ENCODE peak calls at places on chromosomes 2 and 18, in five cellular contexts. W, J, L, T and M are unnamed samples.

GRCh38 chr18:396251-396555 is 104.3 kb downstream of the COLEC12 start:
- DNase-seq in L (no peak), J (no peak), W (no peak), T (no peak), M (no peak)

GRCh38 chr2:121236101-121236640 is 48.8 kb downstream of the TFCP2L1 start:
- DNase-seq in L (no peak), W (no peak), T (no peak), J (no peak), M (no peak)

GRCh38 chr2:229920011-229920781 is 1.6 kb downstream of the TRIP12 start:
- DNase-seq in T (peak; percentile 27), L (no peak), J (no peak), W (no peak), M (no peak)

GRCh38 chr2:128812183-128812940 is 493.7 kb upstream of the HS6ST1 start:
- DNase-seq in L (no peak), J (no peak), W (no peak), T (no peak), M (no peak)

GRCh38 chr18:1917141-1917540 is 654.2 kb downstream of the METTL4 start:
- DNase-seq in J (no peak), L (no peak), W (no peak), T (no peak), M (no peak)

GRCh38 chr18:57869228-57869627 is 66.1 kb upstream of the ATP8B1 start:
- DNase-seq in T (no peak), J (no peak), L (no peak), W (no peak), M (no peak)

GRCh38 chr2:127811397-127811860 is 458 bp upstream of the WDR33 start:
- DNase-seq in L (no peak), J (no peak), T (no peak), W (peak; percentile 29), M (no peak)

GRCh38 chr18:13435596-13436333 is 217.2 kb downstream of the LDLRAD4 start:
- DNase-seq in W (peak; percentile 22), L (peak; percentile 62), J (no peak), T (no peak), M (no peak)

GRCh38 chr2:43513216-43513615 is 82.6 kb downstream of the THADA start:
- DNase-seq in T (no peak), L (no peak), W (no peak), J (no peak), M (no peak)

GRCh38 chr2:213232649-213233437 is 51.4 kb upstream of the SPAG16 start:
- DNase-seq in W (no peak), L (no peak), T (no peak), J (no peak), M (no peak)

GRCh38 chr2:168904358-168904757 is 3.3 kb downstream of the G6PC2 start:
- DNase-seq in W (no peak), J (no peak), L (no peak), T (no peak), M (no peak)

GRCh38 chr2:240868286-240869108 is at the start of gene AGXT:
- DNase-seq in T (peak; percentile 71), L (peak; percentile 52), W (no peak), J (no peak), M (no peak)

GRCh38 chr2:240296611-240297552 is 138.6 kb upstream of the GPC1 start:
- DNase-seq in W (no peak), J (peak; percentile 67), L (no peak), T (no peak), M (peak; percentile 2)

GRCh38 chr2:64283641-64284371 is 139.6 kb upstream of the PELI1 start:
- DNase-seq in L (no peak), T (peak; percentile 23), J (no peak), W (no peak), M (no peak)

GRCh38 chr2:217843353-217843752 is 159.4 kb downstream of the TNS1 start:
- DNase-seq in L (no peak), W (no peak), J (no peak), T (no peak), M (no peak)

GRCh38 chr2:192696857-192697256 is 502.1 kb upstream of the TMEFF2 start:
- DNase-seq in T (no peak), L (no peak), W (no peak), J (no peak), M (no peak)

GRCh38 chr2:171241771-171242170 is 81.1 kb upstream of the TLK1 start:
- DNase-seq in J (no peak), T (no peak), W (no peak), L (no peak), M (no peak)

GRCh38 chr2:196592912-196593881 is 46.3 kb upstream of the CCDC150 start:
- DNase-seq in L (no peak), T (no peak), J (no peak), W (peak; percentile 60), M (no peak)

GRCh38 chr2:234823877-234824376 is 127.9 kb upstream of the SH3BP4 start:
- DNase-seq in L (peak; percentile 75), W (peak; percentile 87), J (no peak), T (no peak), M (peak; percentile 45)

GRCh38 chr2:176637497-176638166 is 368.4 kb downstream of the MTX2 start:
- DNase-seq in T (peak; percentile 34), W (peak; percentile 29), L (peak; percentile 81), J (peak; percentile 84), M (peak; percentile 9)

GRCh38 chr18:55113800-55114199 is 154.5 kb upstream of the CCDC68 start:
- DNase-seq in J (no peak), W (no peak), T (no peak), L (no peak), M (no peak)

GRCh38 chr2:241412144-241412543 is 56.1 kb downstream of the FARP2 start:
- DNase-seq in T (peak; percentile 66), L (no peak), J (no peak), W (no peak), M (no peak)

GRCh38 chr2:127052771-127053691 is 53.9 kb downstream of the BIN1 start:
- DNase-seq in J (no peak), L (no peak), T (no peak), W (no peak), M (no peak)

GRCh38 chr18:74748809-74749208 is 151.1 kb downstream of the ZNF407 start:
- DNase-seq in W (no peak), L (no peak), J (no peak), T (no peak), M (no peak)

GRCh38 chr18:76687271-76688006 is 134.9 kb upstream of the ZNF236 start:
- DNase-seq in J (no peak), W (no peak), T (no peak), L (no peak), M (no peak)

GRCh38 chr18:75101916-75102315 is 107.0 kb downstream of the PTGR3 start:
- DNase-seq in T (no peak), L (no peak), W (no peak), J (no peak), M (no peak)

GRCh38 chr2:207166349-207167128 is 791 bp upstream of the KLF7 start:
- DNase-seq in T (peak; percentile 69), L (peak; percentile 91), W (peak; percentile 42), J (peak; percentile 92), M (peak; percentile 61)

DNA sequence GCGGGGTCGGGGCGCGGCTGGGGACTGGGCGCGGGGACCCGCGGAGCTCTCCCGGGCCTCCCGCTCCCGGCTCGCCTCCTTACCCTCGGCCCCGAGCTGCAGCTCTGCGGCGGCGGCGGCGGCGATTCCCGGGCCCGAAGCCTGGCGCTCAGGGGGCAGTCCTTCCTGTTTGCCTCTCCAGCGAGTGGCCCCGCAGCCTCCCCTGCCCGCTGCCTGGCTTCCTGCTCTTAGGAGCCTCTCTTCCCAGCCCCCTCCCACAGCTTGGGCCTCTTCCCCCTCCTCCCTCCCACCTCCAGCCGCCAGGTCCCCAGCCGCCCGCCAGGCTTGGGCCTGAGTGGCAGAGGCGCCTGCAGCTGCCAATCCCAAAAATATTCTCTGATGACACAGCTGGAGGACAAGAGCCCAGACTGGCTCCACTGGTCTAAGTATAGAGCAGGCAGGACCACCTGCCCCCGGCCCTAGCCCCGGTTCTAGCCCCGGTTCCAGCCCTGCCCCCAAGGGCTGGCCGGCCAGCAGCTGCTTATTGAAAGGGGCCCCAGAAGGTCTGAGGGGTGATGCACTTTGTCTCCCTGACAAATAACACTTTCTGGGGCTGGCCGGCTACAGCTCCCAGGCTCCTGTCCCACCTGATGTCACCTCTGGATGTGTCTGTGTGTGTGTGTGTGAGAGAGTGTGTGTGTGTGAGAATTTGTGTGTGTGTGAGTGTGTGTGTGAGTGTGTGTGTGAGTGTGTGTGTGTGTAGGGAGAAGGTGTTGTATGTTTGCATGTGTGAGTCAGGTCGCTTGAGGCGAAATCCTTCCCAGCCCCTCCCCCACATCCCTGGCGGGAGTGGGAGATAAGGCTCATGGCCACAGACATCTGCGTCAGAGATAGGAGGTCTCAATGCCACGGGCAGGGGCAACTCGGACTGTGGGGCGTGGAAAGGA is at the start of gene OBSL1:
- DNase-seq in J (no peak), W (peak; percentile 52), T (peak; percentile 41), L (peak; percentile 83), M (no peak)
- TF ChIP-seq POLR2A in J (no peak), W (peak; percentile 43), T (no peak), L (no peak), M (no peak)

DNA sequence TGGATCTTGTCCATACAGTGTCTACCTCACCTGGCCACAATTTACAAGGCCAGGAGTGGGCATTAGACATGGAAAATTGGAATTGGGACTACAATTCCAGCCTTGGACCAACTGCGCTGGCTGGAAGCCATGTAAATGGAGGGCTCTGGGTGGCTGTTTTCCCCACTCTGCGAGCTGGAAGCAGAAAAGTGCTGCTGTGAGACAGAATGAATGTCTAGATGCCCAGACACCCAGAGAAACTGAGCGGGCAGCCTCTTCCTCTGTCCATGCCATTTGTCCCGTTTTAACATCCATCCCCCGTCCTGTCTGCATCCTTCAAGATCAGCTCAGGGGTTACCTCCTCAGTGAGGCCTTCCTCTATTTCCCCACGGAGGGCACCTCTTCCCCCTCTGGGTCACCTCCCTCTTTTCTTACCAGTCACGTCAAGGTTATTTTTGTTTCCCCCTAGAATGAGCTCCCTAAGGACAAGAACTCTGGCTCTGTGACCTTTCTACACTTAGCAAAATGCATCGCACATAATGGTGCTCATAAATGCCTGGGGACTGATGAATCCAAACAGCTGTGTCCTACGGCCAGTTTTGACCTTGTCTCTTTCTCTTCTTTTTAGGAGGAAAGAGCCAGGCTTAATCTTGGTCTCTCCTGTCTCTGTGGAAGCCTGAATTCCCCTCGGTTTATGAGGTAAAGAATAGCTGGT is 41.2 kb downstream of the MCFD2 start:
- DNase-seq in W (no peak), T (no peak), J (peak; percentile 6), L (peak; percentile 57), M (no peak)
- H3K27ac ChIP-seq in W (peak overlapping the region; percentile 90), T (peak overlapping the region; percentile 60), J (no peak overlapping the region), L (peak overlapping the region; percentile 7), M (peak overlapping the region; percentile 4)

GRCh38 chr2:182224669-182225068 is 202.2 kb downstream of the PDE1A start:
- DNase-seq in J (no peak), W (no peak), L (no peak), T (no peak), M (no peak)
- TF ChIP-seq EP300 in J (no peak), W (no peak), L (no peak), T (no peak), M (no peak)

DNA sequence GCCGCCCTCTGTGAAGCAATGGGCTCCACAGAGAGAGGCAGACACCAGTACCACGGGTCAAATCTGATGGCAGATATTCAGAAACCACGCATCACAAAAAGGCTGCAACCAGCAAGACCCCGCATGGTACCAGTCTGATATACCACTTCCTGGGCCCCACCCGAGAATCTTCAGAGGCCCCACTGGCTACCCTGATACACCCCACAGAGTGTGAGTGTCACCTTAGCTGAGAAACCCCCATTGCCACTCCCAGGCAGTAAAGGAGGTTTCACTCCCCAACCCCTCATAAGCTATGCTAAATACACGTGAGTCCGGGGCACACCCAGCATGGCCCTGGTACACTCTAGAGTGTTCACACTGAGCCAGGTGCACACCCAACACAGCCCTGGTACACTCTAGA is 160.0 kb downstream of the EIPR1 start:
- DNase-seq in T (no peak), J (peak; percentile 60), W (no peak), L (no peak), M (no peak)
- TF ChIP-seq POLR2A in T (no peak), J (no peak), W (no peak), L (no peak), M (no peak)

GRCh38 chr18:58895385-58895784 is 30.7 kb downstream of the ZNF532 start:
- DNase-seq in L (no peak), T (no peak), W (no peak), J (no peak), M (no peak)
- H3K27ac ChIP-seq in L (no peak overlapping the region), T (no peak overlapping the region), W (peak overlapping the region; percentile 27), J (no peak overlapping the region), M (no peak overlapping the region)